ENCODE peak calls at places on chromosomes 16 and 17, in four cellular contexts. A is A549, N is K562, U is HepG2. K is an unnamed sample.

GRCh38 chr17:66415366-66416206 is 113.2 kb downstream of the PRKCA start:
- DNase-seq in A (no peak), N (no peak), U (peak; percentile 99), K (no peak)

GRCh38 chr16:57447142-57447962 is at the start of the genes CIAPIN1 and COQ9:
- DNase-seq in A (peak; percentile 93), N (peak; percentile 94), U (peak; percentile 92), K (peak; percentile 90)

GRCh38 chr16:59463776-59464175 is 729.7 kb upstream of the GOT2 start:
- DNase-seq in A (no peak), N (no peak), U (no peak), K (no peak)

GRCh38 chr17:38703742-38704644 is 1.1 kb upstream of the MLLT6 start:
- DNase-seq in A (no peak), N (peak; percentile 85), U (peak; percentile 100), K (peak; percentile 94)

GRCh38 chr16:80526418-80527061 is 14.3 kb upstream of the DYNLRB2 start:
- DNase-seq in A (peak; percentile 62), N (peak; percentile 71), U (peak; percentile 60), K (no peak)

GRCh38 chr17:3689262-3690093 is 6.5 kb downstream of the P2RX5 start:
- DNase-seq in A (no peak), N (no peak), U (no peak), K (peak; percentile 43)

GRCh38 chr16:75288181-75288580 is 36.8 kb upstream of the BCAR1 start:
- DNase-seq in A (no peak), N (no peak), U (no peak), K (no peak)

GRCh38 chr17:17151055-17151454 is 55.1 kb downstream of the PLD6 start:
- DNase-seq in A (peak; percentile 52), N (no peak), U (no peak), K (no peak)

GRCh38 chr17:3964203-3965122 is at the start of gene ATP2A3:
- DNase-seq in A (no peak), N (peak; percentile 86), U (no peak), K (no peak)

GRCh38 chr17:47699536-47699840 is 5.5 kb downstream of the TBKBP1 start:
- DNase-seq in A (no peak), N (no peak), U (no peak), K (no peak)

GRCh38 chr17:61736438-61736837 is 126.9 kb downstream of the BRIP1 start:
- DNase-seq in A (no peak), N (no peak), U (no peak), K (no peak)

GRCh38 chr17:28645576-28645939 is 600 bp upstream of the BLTP2 start:
- DNase-seq in A (no peak), N (no peak), U (no peak), K (no peak)

GRCh38 chr17:82936768-82937171 is 96.9 kb upstream of the ZNF750 start:
- DNase-seq in A (no peak), N (no peak), U (no peak), K (no peak)

GRCh38 chr16:11312718-11313492 is 31.8 kb upstream of the PRM1 start:
- DNase-seq in A (peak; percentile 31), N (peak; percentile 40), U (peak; percentile 72), K (no peak)

GRCh38 chr17:42189651-42189965 is 4.4 kb upstream of the HCRT start:
- DNase-seq in A (no peak), N (no peak), U (no peak), K (no peak)

GRCh38 chr16:50096791-50097190 is 31.0 kb downstream of the HEATR3 start:
- DNase-seq in A (no peak), N (no peak), U (no peak), K (no peak)

GRCh38 chr16:19810817-19811731 is 73.6 kb downstream of the GPRC5B start:
- DNase-seq in A (peak; percentile 88), N (no peak), U (peak; percentile 68), K (no peak)

GRCh38 chr17:34241062-34241461 is 14.0 kb upstream of the CCL2 start:
- DNase-seq in A (no peak), N (no peak), U (no peak), K (no peak)

GRCh38 chr17:61574542-61575351 is 16.3 kb downstream of the NACA2 start:
- DNase-seq in A (peak; percentile 88), N (no peak), U (peak; percentile 80), K (no peak)

GRCh38 chr16:25109643-25110042 is 1.9 kb upstream of the LCMT1 start:
- DNase-seq in A (peak; percentile 91), N (no peak), U (peak; percentile 74), K (no peak)

GRCh38 chr17:7309628-7310027 is 2.2 kb downstream of the EIF5A start:
- DNase-seq in A (no peak), N (no peak), U (no peak), K (no peak)
- H3K27ac ChIP-seq in A (no peak overlapping the region), N (peak overlapping the region; percentile 93), U (no peak overlapping the region), K (no peak overlapping the region)

GRCh38 chr17:8253801-8254200 is 4.7 kb downstream of the PFAS start:
- DNase-seq in A (peak; percentile 62), N (no peak), U (no peak), K (no peak)
- TF ChIP-seq RNF2 in A (no peak), N (no peak), U (no peak), K (no peak)

GRCh38 chr17:12730931-12731521 is 58.3 kb upstream of the ARHGAP44 start:
- DNase-seq in A (peak; percentile 56), N (no peak), U (no peak), K (no peak)

GRCh38 chr17:12730421-12730820 is 58.9 kb upstream of the ARHGAP44 start:
- DNase-seq in A (no peak), N (no peak), U (no peak), K (no peak)

GRCh38 chr17:12734852-12735430 is 54.4 kb upstream of the ARHGAP44 start:
- DNase-seq in A (no peak), N (no peak), U (no peak), K (no peak)

GRCh38 chr17:12731839-12732238 is 57.5 kb upstream of the ARHGAP44 start:
- DNase-seq in A (no peak), N (no peak), U (no peak), K (no peak)

DNA sequence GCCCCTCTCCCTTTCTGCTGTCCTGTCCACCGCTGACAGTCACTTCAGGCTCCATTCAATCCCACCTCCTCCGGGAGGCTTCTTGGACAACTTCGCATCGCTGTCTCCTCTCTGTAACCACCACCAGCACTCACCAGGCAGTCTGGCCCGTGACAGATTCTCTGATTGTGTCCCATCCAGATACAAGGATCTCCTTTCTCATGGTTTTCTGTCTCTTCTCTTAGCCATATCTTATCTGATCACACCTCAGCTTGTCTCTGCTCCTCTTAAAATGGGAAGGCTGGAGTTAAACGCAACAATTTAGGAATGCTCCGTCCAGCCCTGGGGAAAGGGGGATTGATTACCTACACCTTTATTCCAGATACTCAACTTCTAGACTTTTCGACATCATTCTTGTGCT is 56.9 kb upstream of the ARHGAP44 start:
- DNase-seq in A (no peak), N (no peak), U (no peak), K (no peak)
- H3K27ac ChIP-seq in A (no peak overlapping the region), N (no peak overlapping the region), U (no peak overlapping the region), K (no peak overlapping the region)

DNA sequence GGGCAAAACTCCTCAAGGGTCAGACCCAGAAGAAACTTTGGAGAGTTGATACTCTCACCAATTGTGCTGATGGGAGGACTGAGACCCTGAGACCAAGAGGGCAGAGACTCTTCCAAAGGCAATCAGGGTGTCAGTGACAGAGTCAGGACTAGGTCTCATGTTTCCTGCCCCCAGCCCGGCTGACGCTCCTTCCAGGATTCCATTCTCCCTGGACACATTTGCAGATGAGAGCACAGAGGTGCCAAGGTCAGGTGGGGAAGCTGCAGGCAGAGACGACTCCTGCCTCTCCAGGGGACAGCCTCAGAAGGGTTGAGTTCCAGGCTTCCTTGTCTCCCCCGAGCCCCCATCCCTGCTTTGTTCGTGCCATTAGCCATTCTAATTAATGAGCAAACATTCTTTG is 174.1 kb downstream of the WSCD1 start:
- DNase-seq in A (no peak), N (no peak), U (no peak), K (no peak)
- TF ChIP-seq RNF2 in A (no peak), N (no peak), U (no peak), K (no peak)

GRCh38 chr17:81860756-81861568 is 627 bp upstream of the P4HB start:
- DNase-seq in A (peak; percentile 100), N (peak; percentile 96), U (peak; percentile 100), K (peak; percentile 99)

GRCh38 chr17:81863833-81864768 is 3.8 kb upstream of the P4HB start:
- DNase-seq in A (peak; percentile 58), N (no peak), U (no peak), K (no peak)

GRCh38 chr17:81865733-81866439 is 5.3 kb downstream of the ARHGDIA start:
- DNase-seq in A (no peak), N (no peak), U (peak; percentile 68), K (no peak)

GRCh38 chr17:81865358-81865732 is 5.0 kb upstream of the P4HB start:
- DNase-seq in A (no peak), N (no peak), U (no peak), K (no peak)

GRCh38 chr17:81863123-81863675 is 2.9 kb upstream of the P4HB start:
- DNase-seq in A (no peak), N (no peak), U (no peak), K (no peak)
- H3K27ac ChIP-seq in A (no peak overlapping the region), N (peak overlapping the region; percentile 23), U (peak overlapping the region; percentile 30), K (no peak overlapping the region)

GRCh38 chr17:78174870-78175642 is 6.7 kb downstream of the SYNGR2 start:
- DNase-seq in A (no peak), N (no peak), U (no peak), K (no peak)
- TF ChIP-seq RNF2 in A (no peak), N (no peak), U (no peak), K (no peak)

GRCh38 chr17:7687072-7687907 is at the start of gene TP53:
- DNase-seq in A (peak; percentile 97), N (peak; percentile 66), U (peak; percentile 90), K (no peak)
- H3K27ac ChIP-seq in A (peak within 1 kb of the TSS; percentile 94), N (peak within 1 kb of the TSS; percentile 99), U (peak within 1 kb of the TSS; percentile 95), K (peak within 1 kb of the TSS; percentile 99)

GRCh38 chr16:56237451-56237930 is 46.2 kb downstream of the GNAO1 start:
- DNase-seq in A (no peak), N (no peak), U (no peak), K (no peak)

GRCh38 chr16:56233795-56234566 is 42.7 kb downstream of the GNAO1 start:
- DNase-seq in A (no peak), N (no peak), U (peak; percentile 20), K (no peak)

GRCh38 chr16:56238188-56238587 is 46.9 kb downstream of the GNAO1 start:
- DNase-seq in A (no peak), N (no peak), U (no peak), K (no peak)

GRCh38 chr16:56234737-56235136 is 43.4 kb downstream of the GNAO1 start:
- DNase-seq in A (no peak), N (no peak), U (no peak), K (no peak)
- TF ChIP-seq RNF2 in A (no peak), N (no peak), U (no peak), K (no peak)

K was measured in H1.